ENCODE peak calls at places on chromosomes 1 and 21, in seven cellular contexts. Y is HL-60, N is SJSA1, W is mesendoderm, G is ovary, H is GM23338, V is neural progenitor cell. T is an unnamed sample.

GRCh38 chr21:17796503-17796902 is 22.7 kb downstream of the C21orf91 start:
- DNase-seq in Y (no peak), N (no peak), W (no peak), G (no peak), H (no peak), V (no peak), T (no peak)

GRCh38 chr1:222466150-222466865 is 81.6 kb downstream of the HHIPL2 start:
- DNase-seq in Y (no peak), N (no peak), W (no peak), G (no peak), H (no peak), V (no peak), T (no peak)

GRCh38 chr21:44780767-44781459 is 20.7 kb downstream of the UBE2G2 start:
- DNase-seq in Y (no peak), N (peak; percentile 25), W (no peak), G (no peak), H (no peak), V (no peak), T (no peak)

GRCh38 chr1:157152510-157152909 is 14.3 kb upstream of the ETV3 start:
- DNase-seq in Y (no peak), N (no peak), W (no peak), G (no peak), H (no peak), V (no peak), T (no peak)

GRCh38 chr1:98796049-98796448 is 134.5 kb downstream of the SNX7 start:
- DNase-seq in Y (no peak), N (no peak), W (no peak), G (no peak), H (no peak), V (no peak), T (no peak)

GRCh38 chr21:35319684-35320083 is 270.6 kb upstream of the RUNX1 start:
- DNase-seq in Y (no peak), N (no peak), W (no peak), G (no peak), H (no peak), V (no peak), T (no peak)

GRCh38 chr1:211376807-211377206 is 50.2 kb downstream of the TRAF5 start:
- DNase-seq in Y (no peak), N (no peak), W (no peak), G (no peak), H (no peak), V (no peak), T (no peak)

GRCh38 chr1:67097305-67097704 is 37.5 kb downstream of the C1orf141 start:
- DNase-seq in Y (no peak), N (no peak), W (peak; percentile 66), G (no peak), H (peak; percentile 74), V (peak; percentile 62), T (no peak)

GRCh38 chr1:184101571-184101970 is 50.0 kb downstream of the TSEN15 start:
- DNase-seq in Y (no peak), N (no peak), W (no peak), G (no peak), H (no peak), V (no peak), T (no peak)

GRCh38 chr1:65979145-65979544 is 186.4 kb downstream of the PDE4B start:
- DNase-seq in Y (no peak), N (no peak), W (no peak), G (no peak), H (no peak), V (no peak), T (peak; percentile 50)

GRCh38 chr1:202551683-202552082 is 158.6 kb downstream of the SYT2 start:
- DNase-seq in Y (no peak), N (no peak), W (peak; percentile 66), G (no peak), H (no peak), V (no peak), T (peak; percentile 40)

GRCh38 chr21:45012661-45013270 is 61.6 kb upstream of the ADARB1 start:
- DNase-seq in Y (no peak), N (no peak), W (no peak), G (peak; percentile 6), H (peak; percentile 71), V (peak; percentile 58), T (peak; percentile 81)

GRCh38 chr1:99465176-99465900 is 180.6 kb upstream of the PALMD start:
- DNase-seq in Y (no peak), N (no peak), W (peak; percentile 87), G (no peak), H (no peak), V (no peak), T (no peak)

GRCh38 chr21:33042812-33043211 is 17.1 kb downstream of the OLIG2 start:
- DNase-seq in Y (no peak), N (no peak), W (no peak), G (no peak), H (no peak), V (no peak), T (no peak)

GRCh38 chr1:6603851-6604558 is 1.3 kb upstream of the KLHL21 start:
- DNase-seq in Y (no peak), N (peak; percentile 73), W (peak; percentile 96), G (peak; percentile 76), H (peak; percentile 93), V (peak; percentile 89), T (peak; percentile 75)

GRCh38 chr1:7656821-7657220 is 114.3 kb upstream of the VAMP3 start:
- DNase-seq in Y (no peak), N (no peak), W (no peak), G (no peak), H (no peak), V (no peak), T (no peak)

GRCh38 chr1:19284881-19285280 is 3.7 kb downstream of the AKR7A3 start:
- DNase-seq in Y (no peak), N (no peak), W (no peak), G (no peak), H (no peak), V (no peak), T (no peak)

GRCh38 chr1:154931940-154932487 is 4.5 kb downstream of the PMVK start:
- DNase-seq in Y (no peak), N (no peak), W (no peak), G (no peak), H (no peak), V (no peak), T (peak; percentile 85)

GRCh38 chr21:42924433-42924751 is 1.0 kb downstream of the ERVH48-1 start:
- DNase-seq in Y (no peak), N (no peak), W (no peak), G (no peak), H (no peak), V (no peak), T (no peak)
- H3K4me3 ChIP-seq in Y (no peak overlapping the region), N (no peak overlapping the region), W (no peak overlapping the region), G (no peak overlapping the region), H (peak overlapping the region; percentile 15), V (no peak overlapping the region), T (no peak overlapping the region)

GRCh38 chr1:30824736-30825429 is 67.3 kb upstream of the LAPTM5 start:
- DNase-seq in Y (no peak), N (no peak), W (no peak), G (no peak), H (no peak), V (no peak), T (no peak)
- H3K4me3 ChIP-seq in Y (peak overlapping the region; percentile 26), N (peak overlapping the region; percentile 41), W (no peak overlapping the region), G (peak overlapping the region; percentile 48), H (peak overlapping the region; percentile 74), V (peak overlapping the region; percentile 22), T (no peak overlapping the region)

GRCh38 chr1:207909687-207910086 is 1.2 kb downstream of the CD34 start:
- DNase-seq in Y (no peak), N (no peak), W (no peak), G (no peak), H (no peak), V (no peak), T (no peak)
- H3K4me3 ChIP-seq in Y (no peak overlapping the region), N (no peak overlapping the region), W (no peak overlapping the region), G (peak overlapping the region; percentile 32), H (no peak overlapping the region), V (no peak overlapping the region), T (no peak overlapping the region)

GRCh38 chr1:64182207-64182606 is 21.2 kb upstream of the UBE2U start:
- DNase-seq in Y (no peak), N (no peak), W (no peak), G (no peak), H (no peak), V (no peak), T (no peak)
- H3K4me3 ChIP-seq in Y (no peak overlapping the region), N (no peak overlapping the region), W (no peak overlapping the region), G (no peak overlapping the region), H (no peak overlapping the region), V (no peak overlapping the region), T (no peak overlapping the region)

GRCh38 chr1:2044510-2045319 is 5.5 kb upstream of the PRKCZ start:
- DNase-seq in Y (peak; percentile 50), N (no peak), W (peak; percentile 52), G (peak; percentile 67), H (peak; percentile 70), V (peak; percentile 82), T (peak; percentile 86)
- H3K4me3 ChIP-seq in Y (no peak overlapping the region), N (peak overlapping the region; percentile 3), W (no peak overlapping the region), G (no peak overlapping the region), H (peak overlapping the region; percentile 49), V (peak overlapping the region; percentile 30), T (no peak overlapping the region)

GRCh38 chr1:209884665-209885117 is 53.3 kb upstream of the SYT14 start:
- DNase-seq in Y (peak; percentile 14), N (peak; percentile 94), W (peak; percentile 82), G (no peak), H (no peak), V (no peak), T (peak; percentile 93)
- H3K4me3 ChIP-seq in Y (no peak overlapping the region), N (no peak overlapping the region), W (no peak overlapping the region), G (no peak overlapping the region), H (no peak overlapping the region), V (no peak overlapping the region), T (no peak overlapping the region)

DNA sequence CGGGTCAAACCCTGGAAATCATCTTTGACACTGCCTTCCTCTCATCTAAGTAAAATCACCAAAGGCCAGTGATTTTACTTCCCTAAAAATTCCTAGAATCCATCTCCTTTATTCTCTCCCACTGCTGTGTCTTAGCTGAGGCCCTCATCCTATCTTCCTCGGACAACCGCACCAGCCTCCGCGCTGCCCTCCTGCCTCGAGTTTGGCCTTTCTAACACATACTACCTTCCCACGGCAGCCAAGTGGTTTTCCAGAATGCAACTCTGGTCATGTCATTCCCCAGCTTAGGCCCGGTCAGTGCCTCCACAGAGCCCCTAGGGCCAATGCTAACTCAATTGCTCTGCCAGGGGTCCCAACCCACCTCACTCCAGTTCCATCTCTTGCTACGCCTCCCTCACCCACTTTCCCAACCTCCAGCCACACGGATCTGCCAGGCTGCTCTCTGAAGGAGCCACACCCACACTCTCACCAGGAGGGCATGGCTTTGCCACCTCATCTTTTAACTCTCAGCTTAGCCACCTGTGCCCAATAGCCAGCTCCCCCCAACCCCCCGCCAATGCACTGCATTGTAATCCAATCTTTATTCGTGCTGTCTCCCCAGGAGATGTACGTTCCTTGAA is 6.8 kb downstream of the TMEM9 start:
- DNase-seq in Y (no peak), N (no peak), W (no peak), G (peak; percentile 10), H (no peak), V (no peak), T (no peak)
- H3K4me3 ChIP-seq in Y (no peak overlapping the region), N (no peak overlapping the region), W (no peak overlapping the region), G (no peak overlapping the region), H (no peak overlapping the region), V (no peak overlapping the region), T (no peak overlapping the region)